ENCODE peak calls at places on chromosome 12, in nine cellular contexts. One of them, this sample, is unnamed.
A peak's percentile ranks its signal among the peaks of the same experiment; 100 is the strongest.

GRCh38 chr12:131900397-131900796 is 6.0 kb downstream of the ULK1 start:
- DNase-seq in ovary: no peak
- DNase-seq in stimulated activated CD4-positive, alpha-beta T cell treated with anti-CD3 and anti-CD28 coated beads, Interleukin-2, amount 100 ng/mL, for 4 hours: no peak
- DNase-seq in mucosa of gallbladder: no peak
- DNase-seq in NCI-H226: no peak
- DNase-seq in T-helper 1 cell: no peak
- DNase-seq in NCI-H526 treated with DMSO at 0.1 percent for 48 hours: no peak
- DNase-seq in globus pallidus: no peak
- DNase-seq in cardiac fibroblast: no peak
- DNase-seq in this sample: no peak

GRCh38 chr12:113932411-113933196 is 33.5 kb downstream of the RBM19 start:
- DNase-seq in ovary: peak; percentile 75
- DNase-seq in stimulated activated CD4-positive, alpha-beta T cell treated with anti-CD3 and anti-CD28 coated beads, Interleukin-2, amount 100 ng/mL, for 4 hours: no peak
- DNase-seq in mucosa of gallbladder: no peak
- DNase-seq in NCI-H226: no peak
- DNase-seq in T-helper 1 cell: no peak
- DNase-seq in NCI-H526 treated with DMSO at 0.1 percent for 48 hours: peak; percentile 48
- DNase-seq in globus pallidus: peak; percentile 94
- DNase-seq in cardiac fibroblast: peak; percentile 32
- DNase-seq in this sample: no peak

GRCh38 chr12:116599285-116600122 is 40.3 kb downstream of the MAP1LC3B2 start:
- DNase-seq in ovary: peak; percentile 87
- DNase-seq in stimulated activated CD4-positive, alpha-beta T cell treated with anti-CD3 and anti-CD28 coated beads, Interleukin-2, amount 100 ng/mL, for 4 hours: peak; percentile 38
- DNase-seq in mucosa of gallbladder: peak; percentile 75
- DNase-seq in NCI-H226: no peak
- DNase-seq in T-helper 1 cell: peak; percentile 39
- DNase-seq in NCI-H526 treated with DMSO at 0.1 percent for 48 hours: no peak
- DNase-seq in globus pallidus: peak; percentile 46
- DNase-seq in cardiac fibroblast: peak; percentile 75
- DNase-seq in this sample: peak; percentile 38

GRCh38 chr12:65300679-65301349 is 22.3 kb downstream of the MSRB3 start:
- DNase-seq in ovary: no peak
- DNase-seq in stimulated activated CD4-positive, alpha-beta T cell treated with anti-CD3 and anti-CD28 coated beads, Interleukin-2, amount 100 ng/mL, for 4 hours: no peak
- DNase-seq in mucosa of gallbladder: no peak
- DNase-seq in NCI-H226: peak; percentile 37
- DNase-seq in T-helper 1 cell: no peak
- DNase-seq in NCI-H526 treated with DMSO at 0.1 percent for 48 hours: no peak
- DNase-seq in globus pallidus: no peak
- DNase-seq in cardiac fibroblast: peak; percentile 51
- DNase-seq in this sample: peak; percentile 38

GRCh38 chr12:28631831-28632230 is 441.6 kb downstream of the CCDC91 start:
- DNase-seq in ovary: no peak
- DNase-seq in stimulated activated CD4-positive, alpha-beta T cell treated with anti-CD3 and anti-CD28 coated beads, Interleukin-2, amount 100 ng/mL, for 4 hours: no peak
- DNase-seq in mucosa of gallbladder: no peak
- DNase-seq in NCI-H226: no peak
- DNase-seq in T-helper 1 cell: no peak
- DNase-seq in NCI-H526 treated with DMSO at 0.1 percent for 48 hours: no peak
- DNase-seq in globus pallidus: no peak
- DNase-seq in cardiac fibroblast: peak; percentile 24
- DNase-seq in this sample: no peak

GRCh38 chr12:78568326-78569020 is 296.1 kb upstream of the SYT1 start:
- DNase-seq in ovary: no peak
- DNase-seq in stimulated activated CD4-positive, alpha-beta T cell treated with anti-CD3 and anti-CD28 coated beads, Interleukin-2, amount 100 ng/mL, for 4 hours: no peak
- DNase-seq in mucosa of gallbladder: no peak
- DNase-seq in NCI-H226: no peak
- DNase-seq in T-helper 1 cell: no peak
- DNase-seq in NCI-H526 treated with DMSO at 0.1 percent for 48 hours: no peak
- DNase-seq in globus pallidus: no peak
- DNase-seq in cardiac fibroblast: no peak
- DNase-seq in this sample: no peak

GRCh38 chr12:57110189-57111045 is 745 bp downstream of the STAT6 start:
- DNase-seq in ovary: peak; percentile 80
- DNase-seq in stimulated activated CD4-positive, alpha-beta T cell treated with anti-CD3 and anti-CD28 coated beads, Interleukin-2, amount 100 ng/mL, for 4 hours: peak; percentile 72
- DNase-seq in mucosa of gallbladder: peak; percentile 57
- DNase-seq in NCI-H226: peak; percentile 29
- DNase-seq in T-helper 1 cell: peak; percentile 70
- DNase-seq in NCI-H526 treated with DMSO at 0.1 percent for 48 hours: peak; percentile 54
- DNase-seq in globus pallidus: no peak
- DNase-seq in cardiac fibroblast: no peak
- DNase-seq in this sample: peak; percentile 64

GRCh38 chr12:10562306-10562933 is 51.0 kb downstream of the MAGOHB start:
- DNase-seq in ovary: no peak
- DNase-seq in stimulated activated CD4-positive, alpha-beta T cell treated with anti-CD3 and anti-CD28 coated beads, Interleukin-2, amount 100 ng/mL, for 4 hours: peak; percentile 7
- DNase-seq in mucosa of gallbladder: peak; percentile 36
- DNase-seq in NCI-H226: no peak
- DNase-seq in T-helper 1 cell: no peak
- DNase-seq in NCI-H526 treated with DMSO at 0.1 percent for 48 hours: peak; percentile 12
- DNase-seq in globus pallidus: peak; percentile 61
- DNase-seq in cardiac fibroblast: peak; percentile 73
- DNase-seq in this sample: peak; percentile 35

GRCh38 chr12:92595663-92596062 is 107.1 kb upstream of the PLEKHG7 start:
- DNase-seq in ovary: no peak
- DNase-seq in stimulated activated CD4-positive, alpha-beta T cell treated with anti-CD3 and anti-CD28 coated beads, Interleukin-2, amount 100 ng/mL, for 4 hours: no peak
- DNase-seq in mucosa of gallbladder: no peak
- DNase-seq in NCI-H226: no peak
- DNase-seq in T-helper 1 cell: no peak
- DNase-seq in NCI-H526 treated with DMSO at 0.1 percent for 48 hours: no peak
- DNase-seq in globus pallidus: no peak
- DNase-seq in cardiac fibroblast: no peak
- DNase-seq in this sample: no peak

GRCh38 chr12:48075833-48076232 is 30.0 kb downstream of the SENP1 start:
- DNase-seq in ovary: no peak
- DNase-seq in stimulated activated CD4-positive, alpha-beta T cell treated with anti-CD3 and anti-CD28 coated beads, Interleukin-2, amount 100 ng/mL, for 4 hours: no peak
- DNase-seq in mucosa of gallbladder: no peak
- DNase-seq in NCI-H226: no peak
- DNase-seq in T-helper 1 cell: no peak
- DNase-seq in NCI-H526 treated with DMSO at 0.1 percent for 48 hours: no peak
- DNase-seq in globus pallidus: no peak
- DNase-seq in cardiac fibroblast: no peak
- DNase-seq in this sample: no peak

GRCh38 chr12:57558864-57559263 is 9.0 kb downstream of the KIF5A start:
- DNase-seq in ovary: no peak
- DNase-seq in stimulated activated CD4-positive, alpha-beta T cell treated with anti-CD3 and anti-CD28 coated beads, Interleukin-2, amount 100 ng/mL, for 4 hours: no peak
- DNase-seq in mucosa of gallbladder: no peak
- DNase-seq in NCI-H226: no peak
- DNase-seq in T-helper 1 cell: no peak
- DNase-seq in NCI-H526 treated with DMSO at 0.1 percent for 48 hours: no peak
- DNase-seq in globus pallidus: no peak
- DNase-seq in cardiac fibroblast: no peak
- DNase-seq in this sample: no peak

GRCh38 chr12:85843606-85844325 is 7.6 kb upstream of the RASSF9 start:
- DNase-seq in ovary: no peak
- DNase-seq in stimulated activated CD4-positive, alpha-beta T cell treated with anti-CD3 and anti-CD28 coated beads, Interleukin-2, amount 100 ng/mL, for 4 hours: no peak
- DNase-seq in mucosa of gallbladder: no peak
- DNase-seq in NCI-H226: no peak
- DNase-seq in T-helper 1 cell: no peak
- DNase-seq in NCI-H526 treated with DMSO at 0.1 percent for 48 hours: no peak
- DNase-seq in globus pallidus: no peak
- DNase-seq in cardiac fibroblast: no peak
- DNase-seq in this sample: no peak

GRCh38 chr12:47739297-47739696 is 14.0 kb upstream of the ENDOU start:
- DNase-seq in ovary: no peak
- DNase-seq in stimulated activated CD4-positive, alpha-beta T cell treated with anti-CD3 and anti-CD28 coated beads, Interleukin-2, amount 100 ng/mL, for 4 hours: no peak
- DNase-seq in mucosa of gallbladder: no peak
- DNase-seq in NCI-H226: no peak
- DNase-seq in T-helper 1 cell: no peak
- DNase-seq in NCI-H526 treated with DMSO at 0.1 percent for 48 hours: no peak
- DNase-seq in globus pallidus: no peak
- DNase-seq in cardiac fibroblast: no peak
- DNase-seq in this sample: no peak

GRCh38 chr12:108048686-108049085 is 80.4 kb upstream of the WSCD2 start:
- DNase-seq in ovary: no peak
- DNase-seq in stimulated activated CD4-positive, alpha-beta T cell treated with anti-CD3 and anti-CD28 coated beads, Interleukin-2, amount 100 ng/mL, for 4 hours: no peak
- DNase-seq in mucosa of gallbladder: no peak
- DNase-seq in NCI-H226: no peak
- DNase-seq in T-helper 1 cell: no peak
- DNase-seq in NCI-H526 treated with DMSO at 0.1 percent for 48 hours: no peak
- DNase-seq in globus pallidus: no peak
- DNase-seq in cardiac fibroblast: no peak
- DNase-seq in this sample: no peak

GRCh38 chr12:94941440-94941862 is 62.0 kb downstream of the NDUFA12 start:
- DNase-seq in ovary: peak; percentile 29
- DNase-seq in stimulated activated CD4-positive, alpha-beta T cell treated with anti-CD3 and anti-CD28 coated beads, Interleukin-2, amount 100 ng/mL, for 4 hours: no peak
- DNase-seq in mucosa of gallbladder: peak; percentile 10
- DNase-seq in NCI-H226: peak; percentile 55
- DNase-seq in T-helper 1 cell: peak; percentile 19
- DNase-seq in NCI-H526 treated with DMSO at 0.1 percent for 48 hours: no peak
- DNase-seq in globus pallidus: no peak
- DNase-seq in cardiac fibroblast: peak; percentile 98
- DNase-seq in this sample: no peak

GRCh38 chr12:71187379-71187778 is 29.6 kb upstream of the TSPAN8 start:
- DNase-seq in ovary: no peak
- DNase-seq in stimulated activated CD4-positive, alpha-beta T cell treated with anti-CD3 and anti-CD28 coated beads, Interleukin-2, amount 100 ng/mL, for 4 hours: no peak
- DNase-seq in mucosa of gallbladder: no peak
- DNase-seq in NCI-H226: no peak
- DNase-seq in T-helper 1 cell: no peak
- DNase-seq in NCI-H526 treated with DMSO at 0.1 percent for 48 hours: no peak
- DNase-seq in globus pallidus: no peak
- DNase-seq in cardiac fibroblast: no peak
- DNase-seq in this sample: no peak

GRCh38 chr12:13027032-13027431 is 17.1 kb upstream of the FAM234B start:
- DNase-seq in ovary: no peak
- DNase-seq in stimulated activated CD4-positive, alpha-beta T cell treated with anti-CD3 and anti-CD28 coated beads, Interleukin-2, amount 100 ng/mL, for 4 hours: no peak
- DNase-seq in mucosa of gallbladder: no peak
- DNase-seq in NCI-H226: no peak
- DNase-seq in T-helper 1 cell: no peak
- DNase-seq in NCI-H526 treated with DMSO at 0.1 percent for 48 hours: no peak
- DNase-seq in globus pallidus: no peak
- DNase-seq in cardiac fibroblast: no peak
- DNase-seq in this sample: no peak

GRCh38 chr12:115885040-115885439 is 392.5 kb downstream of the MED13L start:
- DNase-seq in ovary: no peak
- DNase-seq in stimulated activated CD4-positive, alpha-beta T cell treated with anti-CD3 and anti-CD28 coated beads, Interleukin-2, amount 100 ng/mL, for 4 hours: no peak
- DNase-seq in mucosa of gallbladder: no peak
- DNase-seq in NCI-H226: no peak
- DNase-seq in T-helper 1 cell: no peak
- DNase-seq in NCI-H526 treated with DMSO at 0.1 percent for 48 hours: peak; percentile 11
- DNase-seq in globus pallidus: no peak
- DNase-seq in cardiac fibroblast: no peak
- DNase-seq in this sample: no peak

GRCh38 chr12:92553389-92553788 is 149.4 kb upstream of the PLEKHG7 start:
- DNase-seq in ovary: no peak
- DNase-seq in stimulated activated CD4-positive, alpha-beta T cell treated with anti-CD3 and anti-CD28 coated beads, Interleukin-2, amount 100 ng/mL, for 4 hours: no peak
- DNase-seq in mucosa of gallbladder: peak; percentile 57
- DNase-seq in NCI-H226: no peak
- DNase-seq in T-helper 1 cell: no peak
- DNase-seq in NCI-H526 treated with DMSO at 0.1 percent for 48 hours: no peak
- DNase-seq in globus pallidus: no peak
- DNase-seq in cardiac fibroblast: no peak
- DNase-seq in this sample: no peak

GRCh38 chr12:54048694-54049093 is 4.9 kb upstream of the HOXC4 start:
- DNase-seq in ovary: no peak
- DNase-seq in stimulated activated CD4-positive, alpha-beta T cell treated with anti-CD3 and anti-CD28 coated beads, Interleukin-2, amount 100 ng/mL, for 4 hours: no peak
- DNase-seq in mucosa of gallbladder: no peak
- DNase-seq in NCI-H226: no peak
- DNase-seq in T-helper 1 cell: no peak
- DNase-seq in NCI-H526 treated with DMSO at 0.1 percent for 48 hours: no peak
- DNase-seq in globus pallidus: no peak
- DNase-seq in cardiac fibroblast: no peak
- DNase-seq in this sample: no peak

GRCh38 chr12:108315486-108316105 is 23.5 kb downstream of the CMKLR1 start:
- DNase-seq in ovary: no peak
- DNase-seq in stimulated activated CD4-positive, alpha-beta T cell treated with anti-CD3 and anti-CD28 coated beads, Interleukin-2, amount 100 ng/mL, for 4 hours: no peak
- DNase-seq in mucosa of gallbladder: no peak
- DNase-seq in NCI-H226: no peak
- DNase-seq in T-helper 1 cell: no peak
- DNase-seq in NCI-H526 treated with DMSO at 0.1 percent for 48 hours: no peak
- DNase-seq in globus pallidus: no peak
- DNase-seq in cardiac fibroblast: no peak
- DNase-seq in this sample: no peak

GRCh38 chr12:4353785-4354208 is 25.7 kb downstream of the FGF23 start:
- DNase-seq in ovary: no peak
- DNase-seq in stimulated activated CD4-positive, alpha-beta T cell treated with anti-CD3 and anti-CD28 coated beads, Interleukin-2, amount 100 ng/mL, for 4 hours: peak; percentile 2
- DNase-seq in mucosa of gallbladder: no peak
- DNase-seq in NCI-H226: no peak
- DNase-seq in T-helper 1 cell: peak; percentile 23
- DNase-seq in NCI-H526 treated with DMSO at 0.1 percent for 48 hours: no peak
- DNase-seq in globus pallidus: no peak
- DNase-seq in cardiac fibroblast: peak; percentile 9
- DNase-seq in this sample: no peak

GRCh38 chr12:52631264-52631663 is 12.9 kb upstream of the KRT73 start:
- DNase-seq in ovary: no peak
- DNase-seq in stimulated activated CD4-positive, alpha-beta T cell treated with anti-CD3 and anti-CD28 coated beads, Interleukin-2, amount 100 ng/mL, for 4 hours: no peak
- DNase-seq in mucosa of gallbladder: no peak
- DNase-seq in NCI-H226: no peak
- DNase-seq in T-helper 1 cell: no peak
- DNase-seq in NCI-H526 treated with DMSO at 0.1 percent for 48 hours: no peak
- DNase-seq in globus pallidus: no peak
- DNase-seq in cardiac fibroblast: no peak
- DNase-seq in this sample: no peak